ENCODE peak calls at places on chromosomes 11 and 22, in eight cellular contexts. One of them, this sample, is unnamed.

GRCh38 chr11:109196016-109196415 is 226.0 kb upstream of the C11orf87 start:
- DNase-seq in ascending aorta: no peak
- DNase-seq in NB4: no peak
- DNase-seq in GM12878: no peak
- DNase-seq in PC-3: peak
- DNase-seq in H1: no peak
- DNase-seq in GM10248: no peak
- DNase-seq in type B pancreatic cell: no peak
- DNase-seq in this sample: no peak

GRCh38 chr11:34214961-34215805 is 109.8 kb downstream of the NAT10 start:
- DNase-seq in GM12878: no peak
- DNase-seq in type B pancreatic cell: no peak
- DNase-seq in NB4: no peak
- DNase-seq in PC-3: peak
- DNase-seq in H1: no peak
- DNase-seq in GM10248: no peak
- DNase-seq in ascending aorta: no peak
- DNase-seq in this sample: no peak

GRCh38 chr11:31412946-31413345 is 43.3 kb downstream of the DNAJC24 start:
- DNase-seq in GM10248: no peak
- DNase-seq in NB4: no peak
- DNase-seq in H1: no peak
- DNase-seq in ascending aorta: no peak
- DNase-seq in type B pancreatic cell: no peak
- DNase-seq in PC-3: peak
- DNase-seq in GM12878: no peak
- DNase-seq in this sample: no peak

GRCh38 chr22:36347094-36347493 is 40.7 kb downstream of the MYH9 start:
- DNase-seq in NB4: no peak
- DNase-seq in ascending aorta: no peak
- DNase-seq in PC-3: no peak
- DNase-seq in H1: no peak
- DNase-seq in type B pancreatic cell: no peak
- DNase-seq in GM10248: no peak
- DNase-seq in GM12878: no peak
- DNase-seq in this sample: no peak

GRCh38 chr11:133956650-133957633 is at the start of gene IGSF9B:
- DNase-seq in GM12878: peak
- DNase-seq in type B pancreatic cell: peak
- DNase-seq in NB4: peak
- DNase-seq in H1: peak
- DNase-seq in GM10248: peak
- DNase-seq in PC-3: peak
- DNase-seq in ascending aorta: peak
- DNase-seq in this sample: peak

GRCh38 chr11:2651826-2652237 is 48.0 kb downstream of the KCNQ1OT1 start:
- DNase-seq in GM10248: no peak
- DNase-seq in NB4: no peak
- DNase-seq in type B pancreatic cell: no peak
- DNase-seq in GM12878: no peak
- DNase-seq in ascending aorta: no peak
- DNase-seq in H1: no peak
- DNase-seq in PC-3: no peak
- DNase-seq in this sample: peak

GRCh38 chr11:32893947-32894827 is 1.6 kb downstream of the QSER1 start:
- DNase-seq in PC-3: peak
- DNase-seq in GM12878: peak
- DNase-seq in NB4: peak
- DNase-seq in GM10248: peak
- DNase-seq in type B pancreatic cell: no peak
- DNase-seq in ascending aorta: no peak
- DNase-seq in H1: no peak
- DNase-seq in this sample: peak

GRCh38 chr11:2271077-2271326 is 614 bp upstream of the ASCL2 start:
- DNase-seq in PC-3: no peak
- DNase-seq in GM10248: no peak
- DNase-seq in GM12878: no peak
- DNase-seq in H1: peak
- DNase-seq in ascending aorta: peak
- DNase-seq in type B pancreatic cell: no peak
- DNase-seq in NB4: no peak
- DNase-seq in this sample: peak

GRCh38 chr11:90294091-90294490 is 71.2 kb upstream of the CHORDC1 start:
- DNase-seq in type B pancreatic cell: no peak
- DNase-seq in ascending aorta: no peak
- DNase-seq in PC-3: no peak
- DNase-seq in GM10248: no peak
- DNase-seq in H1: no peak
- DNase-seq in GM12878: no peak
- DNase-seq in NB4: no peak
- DNase-seq in this sample: no peak

GRCh38 chr11:100682247-100682969 is 4.7 kb upstream of the ARHGAP42 start:
- DNase-seq in H1: no peak
- DNase-seq in ascending aorta: no peak
- DNase-seq in GM12878: no peak
- DNase-seq in NB4: peak
- DNase-seq in type B pancreatic cell: no peak
- DNase-seq in PC-3: peak
- DNase-seq in GM10248: no peak
- DNase-seq in this sample: no peak

GRCh38 chr22:31753005-31753633 is 700 bp upstream of the DEPDC5 start:
- DNase-seq in NB4: peak
- DNase-seq in GM10248: peak
- DNase-seq in GM12878: no peak
- DNase-seq in H1: peak
- DNase-seq in ascending aorta: peak
- DNase-seq in PC-3: peak
- DNase-seq in type B pancreatic cell: peak
- DNase-seq in this sample: peak

GRCh38 chr11:113985906-113986305 is 11.0 kb downstream of the HTR3A start:
- DNase-seq in ascending aorta: no peak
- DNase-seq in GM10248: no peak
- DNase-seq in type B pancreatic cell: no peak
- DNase-seq in PC-3: no peak
- DNase-seq in NB4: no peak
- DNase-seq in GM12878: no peak
- DNase-seq in H1: no peak
- DNase-seq in this sample: no peak

GRCh38 chr11:100823360-100823759 is 136.3 kb downstream of the ARHGAP42 start:
- DNase-seq in H1: no peak
- DNase-seq in type B pancreatic cell: no peak
- DNase-seq in ascending aorta: no peak
- DNase-seq in NB4: no peak
- DNase-seq in PC-3: no peak
- DNase-seq in GM10248: no peak
- DNase-seq in GM12878: no peak
- DNase-seq in this sample: no peak

GRCh38 chr22:40560551-40560950 is 76.0 kb downstream of the MRTFA start:
- DNase-seq in NB4: peak
- DNase-seq in PC-3: no peak
- DNase-seq in ascending aorta: no peak
- DNase-seq in GM10248: no peak
- DNase-seq in type B pancreatic cell: no peak
- DNase-seq in H1: no peak
- DNase-seq in GM12878: no peak
- DNase-seq in this sample: no peak

GRCh38 chr11:117945047-117945820 is 16.0 kb upstream of the TMPRSS13 start:
- DNase-seq in GM10248: no peak
- DNase-seq in ascending aorta: no peak
- DNase-seq in type B pancreatic cell: no peak
- DNase-seq in H1: peak
- DNase-seq in GM12878: no peak
- DNase-seq in NB4: no peak
- DNase-seq in PC-3: no peak
- DNase-seq in this sample: no peak

GRCh38 chr11:103988595-103988969 is 47.9 kb upstream of the DDI1 start:
- DNase-seq in ascending aorta: no peak
- DNase-seq in PC-3: peak
- DNase-seq in NB4: no peak
- DNase-seq in H1: no peak
- DNase-seq in type B pancreatic cell: no peak
- DNase-seq in GM10248: no peak
- DNase-seq in GM12878: no peak
- DNase-seq in this sample: no peak

GRCh38 chr11:88482871-88483301 is 145.3 kb upstream of the CTSC start:
- DNase-seq in NB4: no peak
- DNase-seq in ascending aorta: no peak
- DNase-seq in H1: no peak
- DNase-seq in type B pancreatic cell: no peak
- DNase-seq in GM12878: no peak
- DNase-seq in PC-3: peak
- DNase-seq in GM10248: no peak
- DNase-seq in this sample: no peak

GRCh38 chr11:12126352-12127019 is 16.1 kb downstream of the MICAL2 start:
- DNase-seq in ascending aorta: no peak
- DNase-seq in PC-3: peak
- DNase-seq in type B pancreatic cell: no peak
- DNase-seq in GM12878: no peak
- DNase-seq in H1: no peak
- DNase-seq in NB4: peak
- DNase-seq in GM10248: no peak
- DNase-seq in this sample: no peak

GRCh38 chr22:37801946-37802309 is 5.8 kb upstream of the GCAT start:
- DNase-seq in GM10248: no peak
- DNase-seq in GM12878: no peak
- DNase-seq in H1: no peak
- DNase-seq in PC-3: no peak
- DNase-seq in type B pancreatic cell: no peak
- DNase-seq in NB4: no peak
- DNase-seq in ascending aorta: no peak
- DNase-seq in this sample: no peak

GRCh38 chr22:37803195-37803635 is 4.5 kb upstream of the GCAT start:
- DNase-seq in GM10248: no peak
- DNase-seq in PC-3: no peak
- DNase-seq in GM12878: no peak
- DNase-seq in type B pancreatic cell: no peak
- DNase-seq in H1: no peak
- DNase-seq in ascending aorta: no peak
- DNase-seq in NB4: no peak
- DNase-seq in this sample: no peak

GRCh38 chr22:37803636-37804371 is 3.9 kb upstream of the GCAT start:
- DNase-seq in type B pancreatic cell: no peak
- DNase-seq in GM12878: no peak
- DNase-seq in NB4: no peak
- DNase-seq in H1: peak
- DNase-seq in PC-3: no peak
- DNase-seq in ascending aorta: no peak
- DNase-seq in GM10248: no peak
- DNase-seq in this sample: no peak

GRCh38 chr22:37804502-37804885 is 3.2 kb upstream of the GCAT start:
- DNase-seq in GM10248: no peak
- DNase-seq in PC-3: no peak
- DNase-seq in ascending aorta: no peak
- DNase-seq in GM12878: no peak
- DNase-seq in type B pancreatic cell: no peak
- DNase-seq in H1: peak
- DNase-seq in NB4: no peak
- DNase-seq in this sample: no peak

GRCh38 chr22:37802310-37803194 is 5.2 kb upstream of the GCAT start:
- DNase-seq in ascending aorta: no peak
- DNase-seq in PC-3: peak
- DNase-seq in GM10248: no peak
- DNase-seq in GM12878: no peak
- DNase-seq in NB4: peak
- DNase-seq in type B pancreatic cell: no peak
- DNase-seq in H1: peak
- DNase-seq in this sample: no peak
- TF ChIP-seq CTCF in ascending aorta: no peak
- TF ChIP-seq CTCF in PC-3: no peak
- TF ChIP-seq CTCF in GM10248: peak
- TF ChIP-seq CTCF in GM12878: no peak
- TF ChIP-seq CTCF in NB4: peak
- TF ChIP-seq CTCF in type B pancreatic cell: peak
- TF ChIP-seq CTCF in H1: no peak
- TF ChIP-seq CTCF in this sample: no peak

DNA sequence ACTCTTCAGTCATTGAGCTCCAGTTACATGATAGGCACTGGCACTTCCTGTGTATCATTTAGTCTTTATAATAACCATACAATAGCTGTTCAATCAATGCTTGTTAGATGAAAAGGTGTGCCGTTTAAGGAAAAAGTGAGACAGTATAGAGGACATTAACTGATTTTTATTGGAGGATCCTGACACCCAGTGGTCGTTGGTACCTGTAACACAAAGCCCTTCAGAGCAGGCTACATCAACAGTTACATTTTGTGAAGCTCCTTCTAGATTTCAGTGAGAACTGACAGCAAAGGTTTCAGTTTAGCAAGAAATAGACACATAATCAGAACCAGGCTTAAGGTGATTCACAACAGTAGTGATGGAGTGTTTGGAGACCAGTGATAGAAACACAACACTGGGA is 44.2 kb downstream of the CCDC81 start:
- DNase-seq in type B pancreatic cell: no peak
- DNase-seq in ascending aorta: no peak
- DNase-seq in GM12878: no peak
- DNase-seq in NB4: peak
- DNase-seq in GM10248: no peak
- DNase-seq in PC-3: peak
- DNase-seq in H1: no peak
- DNase-seq in this sample: no peak
- TF ChIP-seq CTCF in type B pancreatic cell: peak
- TF ChIP-seq CTCF in ascending aorta: no peak
- TF ChIP-seq CTCF in GM12878: peak
- TF ChIP-seq CTCF in NB4: no peak
- TF ChIP-seq CTCF in GM10248: peak
- TF ChIP-seq CTCF in PC-3: peak
- TF ChIP-seq CTCF in H1: peak
- TF ChIP-seq CTCF in this sample: no peak

DNA sequence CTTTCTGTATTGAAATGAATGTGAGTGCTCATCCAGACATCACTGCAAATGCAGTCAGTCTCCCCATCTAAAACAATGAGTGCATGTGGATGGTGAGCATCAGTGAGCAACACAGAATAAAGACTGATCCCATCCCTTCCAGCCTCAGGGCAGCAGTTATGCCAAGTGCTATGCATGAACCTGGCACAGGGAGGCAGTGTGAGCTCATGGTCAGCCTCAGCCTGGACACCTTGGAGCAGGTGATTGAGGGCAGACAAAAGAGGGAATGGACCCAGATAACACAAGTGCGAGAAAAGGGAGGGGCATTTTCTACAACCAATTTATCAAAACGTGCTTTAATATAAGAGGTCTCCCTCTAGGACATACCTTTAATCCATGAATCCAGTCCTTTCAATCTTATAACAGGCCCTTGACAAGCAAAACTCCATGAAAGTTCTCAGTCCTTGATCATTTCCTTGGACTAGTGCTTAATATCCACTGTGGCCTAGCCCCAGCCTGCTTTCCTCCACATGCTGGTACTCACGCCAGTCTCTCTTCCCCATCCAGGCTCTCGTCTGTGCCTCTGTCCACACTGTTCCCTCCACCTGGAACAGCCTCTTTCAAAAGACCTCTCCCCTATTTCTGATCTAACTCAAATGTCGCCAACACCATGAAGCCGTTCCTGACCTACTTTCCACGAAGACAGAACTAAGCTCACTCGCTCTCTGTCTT is 50.5 kb upstream of the LRRC55 start:
- DNase-seq in NB4: peak
- DNase-seq in H1: peak
- DNase-seq in PC-3: peak
- DNase-seq in GM12878: no peak
- DNase-seq in ascending aorta: no peak
- DNase-seq in type B pancreatic cell: no peak
- DNase-seq in GM10248: no peak
- DNase-seq in this sample: no peak
- TF ChIP-seq CTCF in NB4: peak
- TF ChIP-seq CTCF in H1: peak
- TF ChIP-seq CTCF in PC-3: peak
- TF ChIP-seq CTCF in GM12878: peak
- TF ChIP-seq CTCF in ascending aorta: peak
- TF ChIP-seq CTCF in type B pancreatic cell: peak
- TF ChIP-seq CTCF in GM10248: peak
- TF ChIP-seq CTCF in this sample: no peak

GRCh38 chr22:23386245-23386631 is 193.9 kb downstream of the IGLL1 start:
- DNase-seq in type B pancreatic cell: no peak
- DNase-seq in H1: no peak
- DNase-seq in ascending aorta: no peak
- DNase-seq in GM10248: no peak
- DNase-seq in NB4: no peak
- DNase-seq in GM12878: no peak
- DNase-seq in PC-3: no peak
- DNase-seq in this sample: no peak
- TF ChIP-seq CTCF in type B pancreatic cell: peak
- TF ChIP-seq CTCF in H1: no peak
- TF ChIP-seq CTCF in ascending aorta: no peak
- TF ChIP-seq CTCF in GM10248: no peak
- TF ChIP-seq CTCF in NB4: no peak
- TF ChIP-seq CTCF in GM12878: no peak
- TF ChIP-seq CTCF in PC-3: peak
- TF ChIP-seq CTCF in this sample: no peak

This sample was measured in GM13976.